ENCODE peak calls at places on chromosomes 3 and 15, in nine cellular contexts. W is lung; X is GM12865; H is CD8-positive, alpha-beta T cell; E is cardiac fibroblast; A is GM13976; G is B cell; Q is AG09309; U is breast epithelium. F is an unnamed sample.

GRCh38 chr15:41512512-41513281 is 930 bp downstream of the LTK start:
- DNase-seq in G (peak; percentile 54), A (peak; percentile 59), H (no peak), W (no peak), U (no peak), Q (no peak), X (peak; percentile 44), E (no peak), F (no peak)

GRCh38 chr15:56496635-56497034 is 31.7 kb upstream of the MNS1 start:
- DNase-seq in E (peak; percentile 87), U (no peak), X (peak; percentile 80), W (no peak), Q (peak; percentile 34), H (no peak), A (peak; percentile 64), G (no peak), F (peak; percentile 48)

GRCh38 chr3:186784820-186785516 is 1.6 kb downstream of the EIF4A2 start:
- DNase-seq in U (no peak), A (no peak), X (peak; percentile 19), Q (no peak), H (no peak), E (no peak), W (no peak), G (no peak), F (no peak)

GRCh38 chr3:153338487-153338886 is 176.5 kb downstream of the RAP2B start:
- DNase-seq in X (no peak), G (no peak), W (no peak), U (no peak), E (peak; percentile 76), H (no peak), A (no peak), Q (no peak), F (no peak)

GRCh38 chr3:129161860-129162271 is 1.0 kb upstream of the ISY1 start:
- DNase-seq in E (peak; percentile 11), H (no peak), A (peak; percentile 43), U (no peak), W (no peak), X (peak; percentile 40), G (no peak), Q (no peak), F (no peak)

GRCh38 chr3:123656691-123657090 is 71.8 kb upstream of the HACD2 start:
- DNase-seq in H (no peak), W (no peak), A (no peak), X (peak; percentile 19), E (no peak), Q (no peak), U (no peak), G (no peak), F (no peak)

GRCh38 chr3:171801738-171802600 is 8.3 kb downstream of the PLD1 start:
- DNase-seq in X (peak; percentile 70), W (no peak), Q (peak; percentile 92), G (no peak), U (no peak), H (no peak), E (peak; percentile 95), A (no peak), F (peak; percentile 86)

GRCh38 chr3:65846936-65847335 is 191.8 kb downstream of the MAGI1 start:
- DNase-seq in X (no peak), U (no peak), H (no peak), G (no peak), Q (no peak), W (no peak), E (no peak), A (no peak), F (no peak)

GRCh38 chr15:40069178-40070165 is 30.5 kb upstream of the SRP14 start:
- DNase-seq in H (no peak), U (peak; percentile 99), Q (no peak), X (peak; percentile 90), W (peak; percentile 91), A (peak; percentile 87), G (peak; percentile 85), E (peak; percentile 85), F (no peak)

GRCh38 chr15:40070608-40071218 is 31.7 kb upstream of the SRP14 start:
- DNase-seq in X (no peak), Q (no peak), E (no peak), G (no peak), W (no peak), A (no peak), U (no peak), H (no peak), F (no peak)

GRCh38 chr15:40070166-40070557 is 31.2 kb upstream of the SRP14 start:
- DNase-seq in G (no peak), X (no peak), A (no peak), W (no peak), U (no peak), Q (no peak), E (no peak), H (no peak), F (no peak)

GRCh38 chr15:40075298-40076044 is 33.2 kb downstream of the BMF start:
- DNase-seq in A (no peak), G (no peak), Q (no peak), W (peak; percentile 43), U (no peak), E (no peak), X (no peak), H (no peak), F (no peak)

DNA sequence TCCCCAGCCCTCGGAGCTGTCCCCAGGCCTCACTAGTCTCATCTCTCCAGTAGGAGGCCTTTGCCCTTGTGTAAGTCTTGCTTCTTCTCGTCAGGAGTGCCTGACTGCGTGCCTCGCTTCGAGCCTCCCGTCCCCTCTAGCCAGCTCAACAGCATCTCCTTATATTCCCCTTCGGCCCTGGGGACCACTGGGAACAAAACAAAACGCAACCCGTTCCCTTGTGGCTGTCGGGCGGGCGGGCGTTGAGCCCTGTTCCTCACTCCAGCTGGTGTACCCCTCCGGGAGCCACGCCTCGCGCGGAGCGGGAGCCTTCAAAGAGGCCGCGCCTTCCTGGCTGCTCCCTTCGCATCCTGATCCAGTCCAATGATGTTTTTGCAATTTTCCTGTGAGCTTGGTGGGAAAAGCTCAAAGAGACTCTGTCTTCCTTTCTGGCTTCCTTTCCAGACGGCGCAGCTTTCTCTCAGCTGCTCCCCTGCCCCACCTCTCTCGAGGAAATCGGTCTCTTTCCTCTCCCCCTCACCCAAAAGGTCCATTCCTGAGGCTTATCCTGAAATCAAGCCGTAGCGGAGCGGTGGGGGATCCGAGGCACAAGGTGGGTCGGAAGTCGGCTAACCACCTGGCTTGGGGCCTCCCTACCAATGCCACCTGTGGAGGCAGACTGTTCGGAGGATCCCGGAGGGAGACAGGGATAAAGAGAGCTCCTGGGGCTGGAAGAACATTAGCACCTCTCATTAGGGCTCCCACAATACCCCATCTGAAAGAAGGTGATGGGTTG is 33.4 kb upstream of the SRP14 start:
- DNase-seq in Q (no peak), A (no peak), X (no peak), H (no peak), U (no peak), E (no peak), W (no peak), G (no peak), F (no peak)
- TF ChIP-seq CTCF in Q (no peak), A (no peak), X (no peak), H (no peak), U (no peak), E (no peak), W (no peak), G (no peak), F (no peak)

GRCh38 chr3:51306093-51306492 is 79.0 kb upstream of the MANF start:
- DNase-seq in G (no peak), E (no peak), U (no peak), A (no peak), X (no peak), W (no peak), Q (no peak), H (no peak), F (no peak)

GRCh38 chr3:51307458-51307857 is 77.6 kb upstream of the MANF start:
- DNase-seq in Q (no peak), U (no peak), A (no peak), G (no peak), H (no peak), X (no peak), E (no peak), W (no peak), F (no peak)

GRCh38 chr3:51311055-51311454 is 74.0 kb upstream of the MANF start:
- DNase-seq in U (no peak), Q (no peak), A (peak; percentile 42), X (peak; percentile 28), H (no peak), E (peak; percentile 53), W (no peak), G (no peak), F (peak; percentile 2)
- TF ChIP-seq CTCF in U (no peak), Q (peak; percentile 55), A (no peak), X (peak; percentile 40), H (peak; percentile 31), E (peak; percentile 47), W (no peak), G (peak; percentile 51), F (peak; percentile 59)

DNA sequence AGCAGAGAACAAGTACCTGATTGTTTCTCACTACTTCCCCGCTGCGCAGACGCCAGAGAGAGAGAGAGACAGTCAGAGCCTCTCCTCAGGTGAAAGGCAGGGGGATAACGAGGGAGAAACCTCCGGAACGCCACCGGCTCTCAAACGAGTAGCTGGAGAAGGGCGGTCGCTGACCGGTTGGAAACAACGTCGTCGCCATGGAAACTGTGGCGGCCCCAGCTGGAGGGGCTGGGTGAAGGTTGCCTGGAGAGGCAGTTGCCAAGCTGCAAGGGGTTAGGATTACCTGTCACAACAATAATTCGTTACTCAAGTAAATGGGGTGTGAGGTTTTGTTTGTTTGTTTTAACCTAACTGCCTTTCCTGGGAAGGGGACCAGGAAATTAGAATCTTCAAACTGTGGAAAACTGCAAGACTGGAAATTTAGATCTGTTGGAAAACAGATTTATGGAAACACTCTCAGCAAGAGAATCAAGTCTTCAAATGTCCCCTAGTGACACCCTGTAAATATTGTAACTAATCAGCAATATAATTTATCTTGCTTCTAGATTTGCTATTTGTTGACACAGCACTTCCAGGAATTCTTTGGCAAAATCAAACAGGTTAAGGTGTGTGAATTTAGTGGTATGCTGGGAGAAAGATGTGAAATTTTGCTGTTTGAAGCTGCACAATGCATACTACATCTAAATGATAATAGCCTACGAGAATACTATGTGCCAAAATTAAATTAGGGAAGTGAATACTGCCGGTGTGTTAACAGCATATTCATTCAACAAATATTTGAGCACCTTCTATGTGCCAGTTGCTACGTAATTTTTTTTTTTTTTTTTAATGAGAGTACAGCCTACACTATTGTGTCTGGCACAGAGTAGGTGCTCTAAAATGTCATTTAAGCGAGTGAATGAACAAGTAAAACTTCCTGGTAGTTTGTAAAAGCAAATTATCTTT is at the start of gene DNAH12:
- DNase-seq in E (peak; percentile 46), W (peak; percentile 55), U (peak; percentile 54), H (no peak), X (no peak), G (no peak), A (peak; percentile 51), Q (no peak), F (no peak)
- TF ChIP-seq CTCF in E (no peak), W (no peak), U (no peak), H (no peak), X (no peak), G (no peak), A (no peak), Q (no peak), F (no peak)

GRCh38 chr3:72199530-72199929 is 414.6 kb upstream of the PROK2 start:
- DNase-seq in H (no peak), X (no peak), W (no peak), Q (no peak), E (no peak), A (no peak), U (no peak), G (no peak), F (no peak)

GRCh38 chr3:72196377-72196929 is 411.5 kb upstream of the PROK2 start:
- DNase-seq in Q (no peak), G (no peak), U (no peak), H (no peak), W (no peak), A (no peak), E (no peak), X (no peak), F (no peak)

GRCh38 chr3:72203105-72203504 is 418.2 kb upstream of the PROK2 start:
- DNase-seq in Q (no peak), H (no peak), U (no peak), E (no peak), X (no peak), W (no peak), G (no peak), A (no peak), F (no peak)

GRCh38 chr3:72203613-72204349 is 418.8 kb upstream of the PROK2 start:
- DNase-seq in H (no peak), G (no peak), U (no peak), W (no peak), E (no peak), Q (no peak), A (no peak), X (no peak), F (no peak)

GRCh38 chr3:72200332-72200731 is 415.4 kb upstream of the PROK2 start:
- DNase-seq in G (no peak), E (no peak), W (no peak), A (no peak), Q (no peak), H (no peak), U (no peak), X (no peak), F (no peak)
- TF ChIP-seq CTCF in G (no peak), E (no peak), W (no peak), A (no peak), Q (no peak), H (no peak), U (no peak), X (no peak), F (no peak)

F was measured in epithelial cell of proximal tubule.